ENCODE peak calls at places on chromosome 22, in seven cellular contexts. One of them, this sample, is unnamed.

GRCh38 chr22:24503137-24503850 is 8.2 kb downstream of the UPB1 start:
- DNase-seq in stimulated activated CD8-positive, alpha-beta memory T cell treated with anti-CD3 and anti-CD28 coated beads, Interleukin-4, amount 100 ng/mL, for 24 hours: peak
- DNase-seq in mesothelial cell of epicardium: no peak
- DNase-seq in CD8-positive, alpha-beta T cell: peak
- DNase-seq in stimulated activated CD4-positive, alpha-beta T cell treated with anti-CD3 and anti-CD28 coated beads, Interleukin-4, amount 100 ng/mL, for 24 hours: peak
- DNase-seq in NCI-H1417: peak
- DNase-seq in activated CD4-positive, CD25-positive, alpha-beta regulatory T cell treated with anti-CD3 and anti-CD28 coated beads, Interleukin-2, amount 50 U/mL, for 72 hours: peak
- DNase-seq in this sample: no peak

GRCh38 chr22:47206185-47206584 is 443.7 kb downstream of the TBC1D22A start:
- DNase-seq in mesothelial cell of epicardium: no peak
- DNase-seq in activated CD4-positive, CD25-positive, alpha-beta regulatory T cell treated with anti-CD3 and anti-CD28 coated beads, Interleukin-2, amount 50 U/mL, for 72 hours: no peak
- DNase-seq in NCI-H1417: no peak
- DNase-seq in stimulated activated CD8-positive, alpha-beta memory T cell treated with anti-CD3 and anti-CD28 coated beads, Interleukin-4, amount 100 ng/mL, for 24 hours: no peak
- DNase-seq in CD8-positive, alpha-beta T cell: no peak
- DNase-seq in stimulated activated CD4-positive, alpha-beta T cell treated with anti-CD3 and anti-CD28 coated beads, Interleukin-4, amount 100 ng/mL, for 24 hours: no peak
- DNase-seq in this sample: peak

GRCh38 chr22:25908212-25908611 is 166.2 kb downstream of the MYO18B start:
- DNase-seq in mesothelial cell of epicardium: no peak
- DNase-seq in NCI-H1417: no peak
- DNase-seq in stimulated activated CD4-positive, alpha-beta T cell treated with anti-CD3 and anti-CD28 coated beads, Interleukin-4, amount 100 ng/mL, for 24 hours: no peak
- DNase-seq in activated CD4-positive, CD25-positive, alpha-beta regulatory T cell treated with anti-CD3 and anti-CD28 coated beads, Interleukin-2, amount 50 U/mL, for 72 hours: no peak
- DNase-seq in CD8-positive, alpha-beta T cell: no peak
- DNase-seq in stimulated activated CD8-positive, alpha-beta memory T cell treated with anti-CD3 and anti-CD28 coated beads, Interleukin-4, amount 100 ng/mL, for 24 hours: no peak
- DNase-seq in this sample: no peak

GRCh38 chr22:47196881-47197701 is 434.6 kb downstream of the TBC1D22A start:
- DNase-seq in NCI-H1417: no peak
- DNase-seq in stimulated activated CD4-positive, alpha-beta T cell treated with anti-CD3 and anti-CD28 coated beads, Interleukin-4, amount 100 ng/mL, for 24 hours: no peak
- DNase-seq in activated CD4-positive, CD25-positive, alpha-beta regulatory T cell treated with anti-CD3 and anti-CD28 coated beads, Interleukin-2, amount 50 U/mL, for 72 hours: no peak
- DNase-seq in CD8-positive, alpha-beta T cell: no peak
- DNase-seq in mesothelial cell of epicardium: no peak
- DNase-seq in stimulated activated CD8-positive, alpha-beta memory T cell treated with anti-CD3 and anti-CD28 coated beads, Interleukin-4, amount 100 ng/mL, for 24 hours: no peak
- DNase-seq in this sample: no peak

GRCh38 chr22:50696799-50697561 is 24.4 kb downstream of the SHANK3 start:
- DNase-seq in NCI-H1417: peak
- DNase-seq in stimulated activated CD8-positive, alpha-beta memory T cell treated with anti-CD3 and anti-CD28 coated beads, Interleukin-4, amount 100 ng/mL, for 24 hours: no peak
- DNase-seq in activated CD4-positive, CD25-positive, alpha-beta regulatory T cell treated with anti-CD3 and anti-CD28 coated beads, Interleukin-2, amount 50 U/mL, for 72 hours: no peak
- DNase-seq in mesothelial cell of epicardium: peak
- DNase-seq in stimulated activated CD4-positive, alpha-beta T cell treated with anti-CD3 and anti-CD28 coated beads, Interleukin-4, amount 100 ng/mL, for 24 hours: no peak
- DNase-seq in CD8-positive, alpha-beta T cell: no peak
- DNase-seq in this sample: no peak

GRCh38 chr22:39183991-39184585 is 31.6 kb upstream of the CBX7 start:
- DNase-seq in CD8-positive, alpha-beta T cell: no peak
- DNase-seq in activated CD4-positive, CD25-positive, alpha-beta regulatory T cell treated with anti-CD3 and anti-CD28 coated beads, Interleukin-2, amount 50 U/mL, for 72 hours: peak
- DNase-seq in stimulated activated CD4-positive, alpha-beta T cell treated with anti-CD3 and anti-CD28 coated beads, Interleukin-4, amount 100 ng/mL, for 24 hours: no peak
- DNase-seq in stimulated activated CD8-positive, alpha-beta memory T cell treated with anti-CD3 and anti-CD28 coated beads, Interleukin-4, amount 100 ng/mL, for 24 hours: no peak
- DNase-seq in mesothelial cell of epicardium: no peak
- DNase-seq in NCI-H1417: no peak
- DNase-seq in this sample: no peak

GRCh38 chr22:17095538-17095937 is 10.7 kb downstream of the IL17RA start:
- DNase-seq in NCI-H1417: no peak
- DNase-seq in CD8-positive, alpha-beta T cell: no peak
- DNase-seq in stimulated activated CD8-positive, alpha-beta memory T cell treated with anti-CD3 and anti-CD28 coated beads, Interleukin-4, amount 100 ng/mL, for 24 hours: no peak
- DNase-seq in mesothelial cell of epicardium: no peak
- DNase-seq in activated CD4-positive, CD25-positive, alpha-beta regulatory T cell treated with anti-CD3 and anti-CD28 coated beads, Interleukin-2, amount 50 U/mL, for 72 hours: no peak
- DNase-seq in stimulated activated CD4-positive, alpha-beta T cell treated with anti-CD3 and anti-CD28 coated beads, Interleukin-4, amount 100 ng/mL, for 24 hours: no peak
- DNase-seq in this sample: no peak

GRCh38 chr22:20550851-20551744 is 43.7 kb downstream of the MED15 start:
- DNase-seq in CD8-positive, alpha-beta T cell: peak
- DNase-seq in stimulated activated CD4-positive, alpha-beta T cell treated with anti-CD3 and anti-CD28 coated beads, Interleukin-4, amount 100 ng/mL, for 24 hours: peak
- DNase-seq in activated CD4-positive, CD25-positive, alpha-beta regulatory T cell treated with anti-CD3 and anti-CD28 coated beads, Interleukin-2, amount 50 U/mL, for 72 hours: peak
- DNase-seq in mesothelial cell of epicardium: no peak
- DNase-seq in stimulated activated CD8-positive, alpha-beta memory T cell treated with anti-CD3 and anti-CD28 coated beads, Interleukin-4, amount 100 ng/mL, for 24 hours: peak
- DNase-seq in NCI-H1417: no peak
- DNase-seq in this sample: no peak

GRCh38 chr22:19147193-19147780 is 2.8 kb downstream of the GSC2 start:
- DNase-seq in stimulated activated CD4-positive, alpha-beta T cell treated with anti-CD3 and anti-CD28 coated beads, Interleukin-4, amount 100 ng/mL, for 24 hours: no peak
- DNase-seq in activated CD4-positive, CD25-positive, alpha-beta regulatory T cell treated with anti-CD3 and anti-CD28 coated beads, Interleukin-2, amount 50 U/mL, for 72 hours: no peak
- DNase-seq in CD8-positive, alpha-beta T cell: no peak
- DNase-seq in stimulated activated CD8-positive, alpha-beta memory T cell treated with anti-CD3 and anti-CD28 coated beads, Interleukin-4, amount 100 ng/mL, for 24 hours: no peak
- DNase-seq in mesothelial cell of epicardium: no peak
- DNase-seq in NCI-H1417: no peak
- DNase-seq in this sample: no peak

GRCh38 chr22:40535189-40535512 is 101.4 kb downstream of the MRTFA start:
- DNase-seq in activated CD4-positive, CD25-positive, alpha-beta regulatory T cell treated with anti-CD3 and anti-CD28 coated beads, Interleukin-2, amount 50 U/mL, for 72 hours: no peak
- DNase-seq in CD8-positive, alpha-beta T cell: no peak
- DNase-seq in mesothelial cell of epicardium: no peak
- DNase-seq in stimulated activated CD4-positive, alpha-beta T cell treated with anti-CD3 and anti-CD28 coated beads, Interleukin-4, amount 100 ng/mL, for 24 hours: no peak
- DNase-seq in NCI-H1417: no peak
- DNase-seq in stimulated activated CD8-positive, alpha-beta memory T cell treated with anti-CD3 and anti-CD28 coated beads, Interleukin-4, amount 100 ng/mL, for 24 hours: no peak
- DNase-seq in this sample: no peak

GRCh38 chr22:26770624-26771023 is 113.2 kb downstream of the MIAT start:
- DNase-seq in NCI-H1417: no peak
- DNase-seq in CD8-positive, alpha-beta T cell: no peak
- DNase-seq in stimulated activated CD8-positive, alpha-beta memory T cell treated with anti-CD3 and anti-CD28 coated beads, Interleukin-4, amount 100 ng/mL, for 24 hours: no peak
- DNase-seq in mesothelial cell of epicardium: no peak
- DNase-seq in stimulated activated CD4-positive, alpha-beta T cell treated with anti-CD3 and anti-CD28 coated beads, Interleukin-4, amount 100 ng/mL, for 24 hours: no peak
- DNase-seq in activated CD4-positive, CD25-positive, alpha-beta regulatory T cell treated with anti-CD3 and anti-CD28 coated beads, Interleukin-2, amount 50 U/mL, for 72 hours: no peak
- DNase-seq in this sample: no peak

GRCh38 chr22:28873183-28873964 is 10.0 kb upstream of the ZNRF3 start:
- DNase-seq in NCI-H1417: no peak
- DNase-seq in activated CD4-positive, CD25-positive, alpha-beta regulatory T cell treated with anti-CD3 and anti-CD28 coated beads, Interleukin-2, amount 50 U/mL, for 72 hours: no peak
- DNase-seq in stimulated activated CD4-positive, alpha-beta T cell treated with anti-CD3 and anti-CD28 coated beads, Interleukin-4, amount 100 ng/mL, for 24 hours: no peak
- DNase-seq in stimulated activated CD8-positive, alpha-beta memory T cell treated with anti-CD3 and anti-CD28 coated beads, Interleukin-4, amount 100 ng/mL, for 24 hours: no peak
- DNase-seq in mesothelial cell of epicardium: no peak
- DNase-seq in CD8-positive, alpha-beta T cell: no peak
- DNase-seq in this sample: no peak

GRCh38 chr22:37304595-37305343 is 22.5 kb downstream of the CYTH4 start:
- DNase-seq in NCI-H1417: no peak
- DNase-seq in mesothelial cell of epicardium: no peak
- DNase-seq in activated CD4-positive, CD25-positive, alpha-beta regulatory T cell treated with anti-CD3 and anti-CD28 coated beads, Interleukin-2, amount 50 U/mL, for 72 hours: no peak
- DNase-seq in stimulated activated CD4-positive, alpha-beta T cell treated with anti-CD3 and anti-CD28 coated beads, Interleukin-4, amount 100 ng/mL, for 24 hours: no peak
- DNase-seq in stimulated activated CD8-positive, alpha-beta memory T cell treated with anti-CD3 and anti-CD28 coated beads, Interleukin-4, amount 100 ng/mL, for 24 hours: no peak
- DNase-seq in CD8-positive, alpha-beta T cell: no peak
- DNase-seq in this sample: no peak

GRCh38 chr22:27460596-27461347 is 340.8 kb downstream of the MN1 start:
- DNase-seq in stimulated activated CD8-positive, alpha-beta memory T cell treated with anti-CD3 and anti-CD28 coated beads, Interleukin-4, amount 100 ng/mL, for 24 hours: no peak
- DNase-seq in CD8-positive, alpha-beta T cell: no peak
- DNase-seq in NCI-H1417: no peak
- DNase-seq in stimulated activated CD4-positive, alpha-beta T cell treated with anti-CD3 and anti-CD28 coated beads, Interleukin-4, amount 100 ng/mL, for 24 hours: no peak
- DNase-seq in activated CD4-positive, CD25-positive, alpha-beta regulatory T cell treated with anti-CD3 and anti-CD28 coated beads, Interleukin-2, amount 50 U/mL, for 72 hours: no peak
- DNase-seq in mesothelial cell of epicardium: no peak
- DNase-seq in this sample: no peak

GRCh38 chr22:20177217-20177911 is 26.5 kb upstream of the CCDC188 start:
- DNase-seq in activated CD4-positive, CD25-positive, alpha-beta regulatory T cell treated with anti-CD3 and anti-CD28 coated beads, Interleukin-2, amount 50 U/mL, for 72 hours: no peak
- DNase-seq in stimulated activated CD8-positive, alpha-beta memory T cell treated with anti-CD3 and anti-CD28 coated beads, Interleukin-4, amount 100 ng/mL, for 24 hours: no peak
- DNase-seq in NCI-H1417: no peak
- DNase-seq in stimulated activated CD4-positive, alpha-beta T cell treated with anti-CD3 and anti-CD28 coated beads, Interleukin-4, amount 100 ng/mL, for 24 hours: no peak
- DNase-seq in mesothelial cell of epicardium: no peak
- DNase-seq in CD8-positive, alpha-beta T cell: no peak
- DNase-seq in this sample: no peak

GRCh38 chr22:50272103-50272782 is 2.1 kb upstream of the MAPK11 start:
- DNase-seq in CD8-positive, alpha-beta T cell: no peak
- DNase-seq in mesothelial cell of epicardium: no peak
- DNase-seq in NCI-H1417: peak
- DNase-seq in activated CD4-positive, CD25-positive, alpha-beta regulatory T cell treated with anti-CD3 and anti-CD28 coated beads, Interleukin-2, amount 50 U/mL, for 72 hours: no peak
- DNase-seq in stimulated activated CD4-positive, alpha-beta T cell treated with anti-CD3 and anti-CD28 coated beads, Interleukin-4, amount 100 ng/mL, for 24 hours: no peak
- DNase-seq in stimulated activated CD8-positive, alpha-beta memory T cell treated with anti-CD3 and anti-CD28 coated beads, Interleukin-4, amount 100 ng/mL, for 24 hours: no peak
- DNase-seq in this sample: no peak

GRCh38 chr22:31102441-31103081 is 4.8 kb downstream of the SELENOM start:
- DNase-seq in CD8-positive, alpha-beta T cell: no peak
- DNase-seq in activated CD4-positive, CD25-positive, alpha-beta regulatory T cell treated with anti-CD3 and anti-CD28 coated beads, Interleukin-2, amount 50 U/mL, for 72 hours: no peak
- DNase-seq in mesothelial cell of epicardium: no peak
- DNase-seq in NCI-H1417: no peak
- DNase-seq in stimulated activated CD8-positive, alpha-beta memory T cell treated with anti-CD3 and anti-CD28 coated beads, Interleukin-4, amount 100 ng/mL, for 24 hours: no peak
- DNase-seq in stimulated activated CD4-positive, alpha-beta T cell treated with anti-CD3 and anti-CD28 coated beads, Interleukin-4, amount 100 ng/mL, for 24 hours: no peak
- DNase-seq in this sample: peak

GRCh38 chr22:22210375-22210774 is 34.2 kb upstream of the VPREB1 start:
- DNase-seq in mesothelial cell of epicardium: no peak
- DNase-seq in NCI-H1417: no peak
- DNase-seq in stimulated activated CD8-positive, alpha-beta memory T cell treated with anti-CD3 and anti-CD28 coated beads, Interleukin-4, amount 100 ng/mL, for 24 hours: peak
- DNase-seq in CD8-positive, alpha-beta T cell: no peak
- DNase-seq in activated CD4-positive, CD25-positive, alpha-beta regulatory T cell treated with anti-CD3 and anti-CD28 coated beads, Interleukin-2, amount 50 U/mL, for 72 hours: peak
- DNase-seq in stimulated activated CD4-positive, alpha-beta T cell treated with anti-CD3 and anti-CD28 coated beads, Interleukin-4, amount 100 ng/mL, for 24 hours: peak
- DNase-seq in this sample: no peak

This sample was measured in esophagus muscularis mucosa.